ENCODE peak calls at places on chromosomes 12 and 14, in five cellular contexts. D, F, U, H and B are unnamed samples.
A peak's percentile ranks its signal among the peaks of the same experiment; 100 is the strongest.

GRCh38 chr12:63857771-63858670 is 13.5 kb downstream of the SRGAP1 start:
- DNase-seq in H (no peak), D (no peak), F (no peak), U (no peak), B (no peak)

GRCh38 chr12:120065472-120065871 is 51.1 kb downstream of the RAB35 start:
- DNase-seq in D (no peak), U (no peak), H (no peak), F (no peak), B (no peak)

GRCh38 chr12:14772946-14773345 is 30.3 kb downstream of the WBP11 start:
- DNase-seq in U (no peak), F (no peak), H (no peak), D (no peak), B (no peak)

GRCh38 chr12:21296751-21297406 is 37.8 kb downstream of the SLCO1A2 start:
- DNase-seq in U (no peak), F (no peak), H (no peak), D (no peak), B (peak; percentile 12)

GRCh38 chr12:62785941-62786559 is 148.9 kb downstream of the PPM1H start:
- DNase-seq in D (peak; percentile 86), F (no peak), U (no peak), H (peak; percentile 68), B (no peak)

GRCh38 chr12:49059385-49060232 is 985 bp downstream of the KMT2D start:
- DNase-seq in D (no peak), H (no peak), U (no peak), F (no peak), B (no peak)

GRCh38 chr12:52912711-52913423 is 8.0 kb upstream of the KRT8 start:
- DNase-seq in H (no peak), F (no peak), U (no peak), D (no peak), B (no peak)

GRCh38 chr12:115672506-115673080 is 604.9 kb downstream of the MED13L start:
- DNase-seq in F (no peak), U (no peak), H (no peak), D (no peak), B (no peak)

GRCh38 chr14:24801024-24801423 is 167.0 kb upstream of the GZMB start:
- DNase-seq in F (no peak), D (no peak), U (no peak), H (no peak), B (no peak)

GRCh38 chr12:3088251-3088650 is 11.1 kb downstream of the TSPAN9 start:
- DNase-seq in D (no peak), H (no peak), U (no peak), F (no peak), B (no peak)

GRCh38 chr14:59254911-59255545 is 66.6 kb downstream of the DAAM1 start:
- DNase-seq in H (no peak), D (no peak), U (no peak), F (no peak), B (no peak)

GRCh38 chr12:26309646-26310045 is 114.3 kb downstream of the SSPN start:
- DNase-seq in U (no peak), F (no peak), D (no peak), H (no peak), B (no peak)

GRCh38 chr14:34361504-34362011 is 100.5 kb downstream of the SPTSSA start:
- DNase-seq in F (no peak), H (no peak), D (no peak), U (no peak), B (no peak)

DNA sequence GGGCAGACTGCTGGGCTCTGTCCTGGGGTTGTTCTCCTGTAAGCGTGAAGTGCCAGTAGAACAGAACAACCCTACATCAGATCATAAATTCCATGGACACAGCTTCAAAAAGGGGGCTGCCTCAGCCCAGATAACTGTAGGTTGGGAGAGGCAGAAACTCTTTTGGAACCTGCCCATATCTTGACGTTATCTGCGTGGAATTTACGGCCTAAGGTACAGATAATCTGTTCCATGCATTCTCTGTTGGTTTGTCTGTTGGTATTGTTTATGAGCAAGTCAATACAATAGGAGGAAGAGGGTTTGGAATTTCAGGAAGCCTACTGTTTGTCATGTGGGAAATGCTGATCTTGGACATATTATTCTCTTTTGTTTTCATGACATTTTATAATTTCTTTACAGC is 36.7 kb downstream of the SLC25A47 start:
- DNase-seq in U (no peak), F (no peak), D (no peak), H (no peak), B (no peak)
- H3K36me3 ChIP-seq in U (peaks cover 78% of the 10 kb centered on the region), F (peaks cover 50% of the 10 kb centered on the region), D (peaks cover 36% of the 10 kb centered on the region), H (peaks cover 46% of the 10 kb centered on the region), B (peaks cover 66% of the 10 kb centered on the region)

GRCh38 chr12:66011731-66012130 is 118.8 kb downstream of the LLPH start:
- DNase-seq in F (no peak), U (no peak), H (no peak), D (no peak), B (no peak)
- H3K27me3 ChIP-seq in F (no peaks in the 10 kb centered on the region), U (no peaks in the 10 kb centered on the region), H (no peaks in the 10 kb centered on the region), D (no peaks in the 10 kb centered on the region), B (no peaks in the 10 kb centered on the region)

DNA sequence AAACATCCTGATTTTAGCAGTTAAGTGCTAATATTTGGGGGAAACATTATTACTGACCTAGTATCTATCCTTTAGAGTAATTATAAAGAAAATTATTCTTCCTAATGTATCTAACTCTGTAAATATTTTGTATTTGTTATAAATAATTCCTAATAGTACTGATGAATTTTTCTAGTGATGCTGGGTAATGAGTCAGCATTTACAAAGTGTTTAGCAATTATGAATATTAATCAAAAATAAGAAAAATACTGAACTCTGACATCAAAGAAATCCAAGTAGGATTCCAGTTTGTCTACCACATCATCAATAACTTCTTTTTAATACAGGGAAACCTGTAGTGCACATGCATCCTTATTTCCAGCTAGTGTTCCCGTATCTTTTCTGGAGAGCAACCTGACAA is 9.0 kb downstream of the NAP1L1 start:
- DNase-seq in D (no peak), H (no peak), U (no peak), F (no peak), B (no peak)
- H3K4me1 ChIP-seq in D (no peaks in the 10 kb centered on the region), H (no peaks in the 10 kb centered on the region), U (no peaks in the 10 kb centered on the region), F (peaks cover 1% of the 10 kb centered on the region), B (peaks cover 4% of the 10 kb centered on the region)

DNA sequence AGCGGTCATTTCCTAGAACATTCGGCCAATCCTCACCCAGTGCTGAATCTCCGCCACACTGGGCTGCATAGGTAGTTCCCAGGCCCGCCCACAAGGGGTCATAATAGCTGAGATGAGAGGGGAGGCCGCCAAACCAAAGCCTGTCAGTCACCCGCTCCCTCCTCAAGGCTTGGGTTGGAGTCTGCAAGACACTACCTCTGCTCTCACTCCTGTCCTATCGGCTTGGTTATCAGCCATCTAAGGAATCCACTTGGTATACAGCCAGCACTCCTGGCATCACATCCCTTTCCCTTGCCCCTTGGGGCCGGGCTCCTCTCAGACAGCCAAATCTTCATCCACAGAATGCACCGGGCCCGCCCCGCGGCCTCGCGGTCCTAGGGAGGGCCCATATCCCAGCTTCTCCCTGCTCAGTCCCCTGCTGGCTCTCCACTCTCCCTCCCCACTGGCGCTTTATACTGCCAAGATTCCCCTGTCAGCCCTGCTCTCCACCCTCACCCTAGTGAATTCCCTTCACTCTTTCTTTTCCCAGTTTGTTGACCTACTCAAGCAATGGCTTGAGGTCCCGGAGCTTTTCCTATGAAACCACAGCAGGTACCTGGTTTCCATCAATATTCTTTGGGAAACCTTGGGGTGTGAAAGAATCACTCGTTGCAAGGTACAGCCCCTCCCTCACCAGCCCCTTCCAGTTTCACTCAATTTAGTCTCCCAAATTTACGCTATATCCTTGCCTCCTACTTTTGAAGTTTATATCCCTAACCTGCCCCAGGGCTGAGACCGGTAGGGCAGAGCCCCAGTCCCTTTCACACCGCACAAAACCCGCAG is 1.5 kb downstream of the IFFO1 start:
- DNase-seq in U (peak; percentile 82), H (peak; percentile 76), D (peak; percentile 62), F (peak; percentile 99), B (peak; percentile 95)
- H3K36me3 ChIP-seq in U (peaks cover 26% of the 10 kb centered on the region), H (peaks cover 1% of the 10 kb centered on the region), D (peaks cover 18% of the 10 kb centered on the region), F (peaks cover 76% of the 10 kb centered on the region), B (peaks cover 54% of the 10 kb centered on the region)

GRCh38 chr12:57223191-57224165 is 6.0 kb upstream of the SHMT2 start:
- DNase-seq in U (no peak), F (no peak), H (no peak), D (no peak), B (no peak)

GRCh38 chr12:57220770-57221168 is 4.2 kb downstream of the NXPH4 start:
- DNase-seq in F (no peak), U (no peak), D (no peak), H (no peak), B (no peak)

GRCh38 chr12:57224278-57224972 is 5.1 kb upstream of the SHMT2 start:
- DNase-seq in D (no peak), H (no peak), F (no peak), U (no peak), B (no peak)

GRCh38 chr12:57221169-57221917 is 4.7 kb downstream of the NXPH4 start:
- DNase-seq in F (no peak), D (no peak), H (no peak), U (no peak), B (no peak)

DNA sequence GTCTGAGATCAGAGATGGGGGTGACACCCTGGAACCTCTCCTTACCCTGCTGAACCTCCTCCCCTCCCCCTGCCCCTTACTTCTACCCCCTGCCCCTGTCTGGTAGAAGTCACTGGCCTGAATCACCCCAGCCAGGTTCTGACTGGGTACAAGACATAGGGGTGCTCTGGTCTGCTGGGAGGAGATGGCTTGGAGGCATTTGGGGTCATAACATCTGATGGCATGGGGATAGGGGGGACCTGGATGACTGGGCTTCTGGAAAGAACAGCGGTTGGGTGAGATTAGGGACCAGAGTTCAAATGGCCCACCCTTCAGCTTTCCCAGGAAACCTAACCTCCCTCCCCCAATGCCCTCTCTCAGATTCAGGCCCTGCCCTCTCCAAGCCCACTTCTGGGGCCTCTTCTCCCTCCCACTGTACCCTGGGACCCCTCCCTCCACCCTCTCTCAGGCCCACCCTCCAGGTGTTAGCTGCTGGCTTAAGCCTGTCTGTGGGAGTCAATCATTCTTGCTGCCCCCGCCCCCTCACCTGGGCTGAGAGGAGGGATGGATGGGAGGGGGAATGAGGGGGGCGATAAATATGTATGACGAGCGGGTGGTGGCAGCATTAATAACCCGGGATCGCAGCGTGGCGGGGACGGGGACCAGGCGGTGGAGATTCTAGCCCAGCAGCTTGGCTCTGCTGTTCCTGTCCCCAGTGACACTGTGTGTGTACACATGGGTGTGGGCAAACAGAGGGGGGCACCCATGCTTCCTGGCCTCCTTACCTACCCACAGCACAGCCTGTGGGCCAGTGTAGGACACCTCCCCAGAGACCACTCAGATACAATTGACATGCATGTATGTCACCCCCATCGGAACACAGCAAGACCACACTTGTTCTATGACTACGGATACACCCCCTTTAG is 5.9 kb downstream of the NXPH4 start:
- DNase-seq in F (no peak), D (no peak), H (no peak), U (no peak), B (no peak)
- H3K27me3 ChIP-seq in F (peaks cover 88% of the 10 kb centered on the region), D (no peaks in the 10 kb centered on the region), H (peaks cover 9% of the 10 kb centered on the region), U (peaks cover 95% of the 10 kb centered on the region), B (no peaks in the 10 kb centered on the region)

GRCh38 chr12:124460771-124461170 is 106.6 kb downstream of the NCOR2 start:
- DNase-seq in U (no peak), H (no peak), F (no peak), D (no peak), B (no peak)
- H3K4me1 ChIP-seq in U (peaks cover 17% of the 10 kb centered on the region), H (peaks cover 15% of the 10 kb centered on the region), F (peaks cover 25% of the 10 kb centered on the region), D (no peaks in the 10 kb centered on the region), B (no peaks in the 10 kb centered on the region)

GRCh38 chr12:95100264-95101190 is 27.1 kb upstream of the NR2C1 start:
- DNase-seq in F (no peak), H (no peak), U (no peak), D (no peak), B (no peak)
- H3K36me3 ChIP-seq in F (peaks cover 34% of the 10 kb centered on the region), H (no peaks in the 10 kb centered on the region), U (peaks cover 34% of the 10 kb centered on the region), D (no peaks in the 10 kb centered on the region), B (no peaks in the 10 kb centered on the region)